ENCODE peak calls at places on chromosomes 3 and 15, in ten cellular contexts. T is left lung; P is C1 segment of cervical spinal cord; S is body of pancreas; K is A549; F is activated CD4-positive, alpha-beta T cell treated with anti-CD3 and anti-CD28 coated beads, Interleukin-2, amount 50 U/mL, for 48 hours; N is CD8-positive, alpha-beta memory T cell; H is GM20000; B is HuH-7.5; D is fibroblast of the aortic adventitia. R is an unnamed sample.

GRCh38 chr3:123660900-123661299 is 76.0 kb upstream of the HACD2 start:
- DNase-seq in D (peak), N (no peak), B (no peak), P (peak), F (no peak), K (no peak), H (no peak), S (peak), T (peak), R (peak)

GRCh38 chr15:80384442-80384841 is 19.7 kb upstream of the ARNT2 start:
- DNase-seq in F (no peak), S (no peak), D (peak), P (no peak), H (no peak), B (no peak), N (no peak), K (no peak), T (no peak), R (no peak)

GRCh38 chr3:112390783-112391641 is 58.1 kb downstream of the CD200 start:
- DNase-seq in B (no peak), K (no peak), H (no peak), T (no peak), P (peak), S (no peak), N (peak), D (peak), F (no peak), R (no peak)

GRCh38 chr3:12829886-12830784 is 11.2 kb downstream of the RPL32 start:
- DNase-seq in B (no peak), H (no peak), P (no peak), T (no peak), N (no peak), S (no peak), F (no peak), D (no peak), K (no peak), R (no peak)

GRCh38 chr3:7397097-7397496 is 536.2 kb downstream of the GRM7 start:
- DNase-seq in H (no peak), S (no peak), K (no peak), B (no peak), T (no peak), N (no peak), P (no peak), F (no peak), D (no peak), R (no peak)

GRCh38 chr15:36970522-36970921 is 129.8 kb downstream of the MEIS2 start:
- DNase-seq in K (no peak), H (no peak), S (no peak), P (no peak), N (no peak), T (no peak), F (no peak), D (no peak), B (no peak), R (no peak)

GRCh38 chr3:127738192-127738840 is 65.6 kb downstream of the ABTB1 start:
- DNase-seq in B (no peak), K (peak), S (no peak), P (no peak), T (no peak), D (peak), F (no peak), H (no peak), N (no peak), R (no peak)

GRCh38 chr3:197302696-197303341 is 4.4 kb upstream of the DLG1 start:
- DNase-seq in N (no peak), D (peak), P (no peak), T (no peak), H (no peak), F (no peak), B (no peak), K (no peak), S (no peak), R (no peak)

GRCh38 chr15:51561271-51561670 is 61.3 kb downstream of the DMXL2 start:
- DNase-seq in T (no peak), K (no peak), D (no peak), F (no peak), S (no peak), H (no peak), B (no peak), N (no peak), P (no peak), R (no peak)

GRCh38 chr3:190512666-190513065 is 1.2 kb upstream of the IL1RAP start:
- DNase-seq in F (no peak), S (no peak), T (no peak), H (no peak), P (no peak), N (no peak), K (no peak), D (no peak), B (no peak), R (no peak)

GRCh38 chr3:69012111-69012835 is 1.2 kb downstream of the EOGT start:
- DNase-seq in N (no peak), S (peak), D (peak), K (no peak), H (no peak), P (no peak), B (no peak), F (no peak), T (no peak), R (peak)

GRCh38 chr15:78216276-78217229 is 17.8 kb downstream of the ACSBG1 start:
- DNase-seq in F (no peak), S (peak), N (no peak), D (peak), P (peak), B (no peak), K (peak), T (no peak), H (no peak), R (peak)

GRCh38 chr3:16122661-16123060 is 51.8 kb upstream of the GALNT15 start:
- DNase-seq in D (no peak), T (no peak), P (no peak), K (no peak), H (no peak), B (no peak), S (no peak), F (no peak), N (no peak), R (no peak)

GRCh38 chr3:33315826-33316225 is 38.6 kb downstream of the FBXL2 start:
- DNase-seq in T (no peak), H (no peak), N (no peak), S (no peak), D (peak), P (no peak), B (no peak), K (no peak), F (no peak), R (no peak)

GRCh38 chr3:48408823-48409281 is 21.0 kb downstream of the PLXNB1 start:
- DNase-seq in F (no peak), B (peak), S (no peak), T (peak), D (no peak), H (peak), K (no peak), N (no peak), P (no peak), R (peak)

GRCh38 chr3:126259411-126260391 is 79.3 kb upstream of the ALDH1L1 start:
- DNase-seq in H (no peak), D (peak), B (peak), S (peak), N (no peak), P (peak), T (no peak), K (no peak), F (peak), R (peak)

GRCh38 chr15:84976746-84977345 is 4.8 kb upstream of the PDE8A start:
- DNase-seq in N (no peak), H (peak), K (no peak), F (no peak), P (no peak), S (no peak), B (no peak), D (no peak), T (no peak), R (no peak)

GRCh38 chr15:40232625-40233070 is 6.2 kb upstream of the PAK6 start:
- DNase-seq in F (no peak), B (no peak), H (no peak), S (no peak), T (no peak), K (no peak), P (no peak), N (no peak), D (peak), R (no peak)

GRCh38 chr3:128873623-128874022 is 5.8 kb upstream of the ACAD9 start:
- DNase-seq in T (no peak), F (no peak), B (no peak), D (no peak), S (no peak), K (no peak), H (no peak), P (no peak), N (no peak), R (no peak)

GRCh38 chr3:61594144-61594977 is 33.0 kb downstream of the PTPRG start:
- DNase-seq in F (no peak), N (no peak), B (no peak), H (no peak), D (no peak), S (no peak), K (no peak), P (no peak), T (no peak), R (no peak)

GRCh38 chr3:66195347-66195783 is 25.4 kb upstream of the SLC25A26 start:
- DNase-seq in B (no peak), F (peak), S (peak), N (no peak), P (peak), H (peak), T (peak), D (peak), K (no peak), R (peak)

R was measured in lower lobe of right lung.